ENCODE peak calls at places on chromosomes 6 and 20, in ten cellular contexts. Q is upper lobe of right lung, L is fibroblast of lung, H is lung, Y is right lobe of liver, A is PC-3, M is neuronal stem cell, S is upper lobe of left lung, N is thoracic aorta, V is right cardiac atrium. F is an unnamed sample.

GRCh38 chr6:17584241-17584803 is 15.8 kb upstream of the FAM8A1 start:
- DNase-seq in A (peak; percentile 75), Y (no peak), V (no peak), N (no peak), S (no peak), Q (no peak), M (peak; percentile 49), H (no peak), L (peak; percentile 90), F (no peak)

GRCh38 chr6:71194730-71195129 is 93.9 kb upstream of the OGFRL1 start:
- DNase-seq in S (no peak), M (no peak), V (no peak), Y (no peak), H (no peak), Q (no peak), N (no peak), A (peak; percentile 63), L (peak; percentile 75), F (no peak)

GRCh38 chr6:13251242-13251641 is 77.1 kb downstream of the TBC1D7 start:
- DNase-seq in M (no peak), S (no peak), V (no peak), Y (no peak), A (no peak), N (no peak), H (no peak), L (no peak), Q (no peak), F (no peak)

GRCh38 chr6:41537359-41537758 is 8.8 kb upstream of the FOXP4 start:
- DNase-seq in H (no peak), M (no peak), S (no peak), Y (no peak), V (no peak), Q (no peak), L (no peak), A (peak; percentile 35), N (no peak), F (no peak)

GRCh38 chr20:49906615-49907154 is 8.6 kb downstream of the SPATA2 start:
- DNase-seq in S (no peak), A (no peak), H (no peak), Y (no peak), N (no peak), Q (peak; percentile 59), V (no peak), M (no peak), L (no peak), F (no peak)

GRCh38 chr6:116568851-116569755 is 2.2 kb upstream of the RWDD1 start:
- DNase-seq in L (no peak), N (no peak), Q (no peak), V (no peak), Y (no peak), A (no peak), S (no peak), H (no peak), M (no peak), F (no peak)

GRCh38 chr6:12931639-12932038 is 215.1 kb downstream of the PHACTR1 start:
- DNase-seq in M (no peak), A (no peak), S (no peak), H (no peak), Q (no peak), L (no peak), V (no peak), N (no peak), Y (no peak), F (no peak)

GRCh38 chr6:89032599-89032998 is 48.0 kb upstream of the PNRC1 start:
- DNase-seq in Q (no peak), V (no peak), S (no peak), L (peak; percentile 57), N (no peak), A (no peak), M (no peak), Y (no peak), H (no peak), F (no peak)

GRCh38 chr6:3227363-3228045 is at the start of gene TUBB2B:
- DNase-seq in H (no peak), Q (no peak), L (no peak), S (peak; percentile 85), N (no peak), Y (no peak), M (peak; percentile 91), V (peak; percentile 69), A (no peak), F (no peak)

GRCh38 chr6:70956451-70957283 is at the start of gene B3GAT2:
- DNase-seq in A (no peak), V (peak; percentile 61), M (peak; percentile 50), N (no peak), L (peak; percentile 21), S (peak; percentile 87), Q (peak; percentile 67), H (no peak), Y (no peak), F (no peak)

DNA sequence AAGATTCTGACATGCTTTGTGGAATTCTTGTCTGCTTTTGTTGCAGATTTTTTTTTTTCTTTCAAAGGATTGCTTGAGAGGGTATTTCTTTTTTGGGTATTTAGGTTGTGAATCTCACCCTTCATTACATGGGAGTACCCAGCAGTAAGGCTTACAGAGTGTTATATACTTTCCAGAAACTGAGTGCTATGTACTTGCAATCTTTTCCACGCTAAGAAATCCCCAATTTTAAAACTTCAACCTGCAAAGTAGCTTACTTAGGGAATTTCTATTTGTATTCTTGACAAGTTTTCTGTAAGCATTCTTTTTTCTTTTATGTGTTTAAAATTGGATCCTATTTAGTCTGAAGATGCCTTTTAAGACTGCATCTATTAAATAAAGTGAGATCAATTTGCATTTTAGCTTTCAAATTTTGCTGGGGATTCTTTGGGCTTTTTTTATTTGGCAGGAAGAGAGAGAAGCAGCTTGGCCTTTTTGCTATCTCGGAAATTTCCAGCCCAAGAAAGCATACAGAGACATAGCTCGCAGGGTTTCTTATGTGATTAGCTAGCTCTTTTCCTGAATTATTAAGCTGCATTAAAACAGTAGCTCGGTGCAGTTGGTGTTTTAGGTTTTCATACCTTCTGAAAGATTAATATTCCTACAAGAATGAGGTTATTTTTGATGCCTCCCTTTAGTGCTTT is 42.6 kb downstream of the KCNS1 start:
- DNase-seq in M (no peak), Y (no peak), H (no peak), S (no peak), A (no peak), V (no peak), Q (no peak), L (no peak), N (no peak), F (no peak)
- H3K4me1 ChIP-seq in M (no peaks in the 10 kb centered on the region), Y (no peaks in the 10 kb centered on the region), H (peaks cover 3% of the 10 kb centered on the region), S (peaks cover 2% of the 10 kb centered on the region), A (peaks cover 49% of the 10 kb centered on the region), V (peaks cover 2% of the 10 kb centered on the region), Q (peaks cover 7% of the 10 kb centered on the region), L (peaks cover 8% of the 10 kb centered on the region), N (peaks cover 10% of the 10 kb centered on the region), F (peaks cover 2% of the 10 kb centered on the region)

GRCh38 chr20:13223731-13224130 is 2.7 kb downstream of the ISM1 start:
- DNase-seq in Q (no peak), S (no peak), L (no peak), M (no peak), H (no peak), V (no peak), A (no peak), Y (no peak), N (no peak), F (no peak)
- H3K27me3 ChIP-seq in Q (peaks cover 18% of the 10 kb centered on the region), S (no peaks in the 10 kb centered on the region), L (peaks cover 26% of the 10 kb centered on the region), M (peaks cover 35% of the 10 kb centered on the region), H (no peaks in the 10 kb centered on the region), V (no peaks in the 10 kb centered on the region), A (peaks cover 65% of the 10 kb centered on the region), Y (no peaks in the 10 kb centered on the region), N (peaks cover 8% of the 10 kb centered on the region), F (peaks cover 14% of the 10 kb centered on the region)

GRCh38 chr20:32762754-32763201 is 593 bp downstream of the DNMT3B start:
- DNase-seq in N (no peak), L (no peak), Q (no peak), M (no peak), S (no peak), Y (no peak), V (peak; percentile 57), H (no peak), A (peak; percentile 9), F (no peak)

GRCh38 chr20:32763202-32763999 is 1.2 kb downstream of the DNMT3B start:
- DNase-seq in A (peak; percentile 34), N (no peak), L (no peak), S (peak; percentile 84), Q (peak; percentile 68), H (no peak), M (no peak), V (no peak), Y (no peak), F (no peak)

GRCh38 chr20:32764000-32764960 is 2.1 kb downstream of the DNMT3B start:
- DNase-seq in A (no peak), M (no peak), H (no peak), L (no peak), Q (no peak), Y (no peak), N (no peak), S (no peak), V (no peak), F (no peak)

GRCh38 chr20:32772046-32772445 is 9.9 kb downstream of the DNMT3B start:
- DNase-seq in Q (no peak), L (no peak), H (no peak), Y (no peak), M (no peak), V (no peak), S (no peak), N (no peak), A (no peak), F (no peak)

GRCh38 chr20:32767418-32768198 is 5.4 kb downstream of the DNMT3B start:
- DNase-seq in A (no peak), H (no peak), V (no peak), L (no peak), Y (no peak), N (no peak), Q (no peak), S (no peak), M (no peak), F (no peak)
- H3K4me3 ChIP-seq in A (no peak overlapping the region), H (no peak overlapping the region), V (no peak overlapping the region), L (no peak overlapping the region), Y (no peak overlapping the region), N (no peak overlapping the region), Q (no peak overlapping the region), S (no peak overlapping the region), M (peak overlapping the region; percentile 48), F (no peak overlapping the region)

GRCh38 chr6:33624856-33625255 is 3.7 kb downstream of the ITPR3 start:
- DNase-seq in Y (no peak), M (no peak), V (no peak), S (no peak), A (no peak), N (no peak), H (no peak), L (no peak), Q (no peak), F (no peak)

GRCh38 chr6:33622456-33623431 is 1.6 kb downstream of the ITPR3 start:
- DNase-seq in L (peak; percentile 44), S (no peak), M (no peak), Q (peak; percentile 82), Y (no peak), V (peak; percentile 73), A (peak; percentile 66), N (no peak), H (peak; percentile 50), F (no peak)

GRCh38 chr6:33620584-33621395 is at the start of gene ITPR3:
- DNase-seq in M (no peak), Q (peak; percentile 87), A (peak; percentile 80), H (peak; percentile 63), L (peak; percentile 71), V (peak; percentile 85), S (peak; percentile 93), N (no peak), Y (peak; percentile 52), F (no peak)

GRCh38 chr6:33621396-33622388 is 570 bp downstream of the ITPR3 start:
- DNase-seq in V (peak; percentile 70), H (peak; percentile 77), N (no peak), M (no peak), S (peak; percentile 88), A (peak; percentile 49), Y (no peak), L (no peak), Q (peak; percentile 88), F (no peak)

GRCh38 chr6:33623895-33624381 is 2.8 kb downstream of the ITPR3 start:
- DNase-seq in V (no peak), Y (no peak), L (no peak), M (no peak), H (no peak), A (no peak), Q (no peak), S (no peak), N (no peak), F (no peak)
- H3K4me1 ChIP-seq in V (peaks cover 4% of the 10 kb centered on the region), Y (no peaks in the 10 kb centered on the region), L (peaks cover 13% of the 10 kb centered on the region), M (peaks cover 14% of the 10 kb centered on the region), H (peaks cover 16% of the 10 kb centered on the region), A (peaks cover 29% of the 10 kb centered on the region), Q (peaks cover 44% of the 10 kb centered on the region), S (peaks cover 56% of the 10 kb centered on the region), N (peaks cover 20% of the 10 kb centered on the region), F (peaks cover 50% of the 10 kb centered on the region)